ENCODE peak calls at places on chromosome 16, in seven cellular contexts. U, Q, M, R, O, T and I are unnamed samples.

GRCh38 chr16:1443980-1444729 is at the start of gene CCDC154:
- DNase-seq in R (no peak), U (no peak), T (no peak), Q (no peak), O (no peak), M (no peak), I (no peak)

GRCh38 chr16:30335598-30336474 is 19.3 kb downstream of the CD2BP2 start:
- DNase-seq in T (no peak), Q (no peak), R (no peak), U (no peak), M (no peak), O (no peak), I (no peak)

GRCh38 chr16:15996432-15997109 is 47.2 kb downstream of the ABCC1 start:
- DNase-seq in R (no peak), U (no peak), O (no peak), M (no peak), T (no peak), Q (no peak), I (peak)

GRCh38 chr16:9192746-9193145 is 101.3 kb downstream of the HAPSTR1 start:
- DNase-seq in R (no peak), O (no peak), Q (no peak), M (no peak), T (no peak), U (no peak), I (peak)

GRCh38 chr16:1319041-1319440 is 9.6 kb downstream of the UBE2I start:
- DNase-seq in T (no peak), U (no peak), M (no peak), R (no peak), Q (no peak), O (no peak), I (no peak)

GRCh38 chr16:11350531-11351335 is 5.5 kb downstream of the RMI2 start:
- DNase-seq in R (no peak), O (no peak), M (no peak), U (no peak), T (no peak), Q (no peak), I (peak)

GRCh38 chr16:57365826-57366536 is 6.3 kb upstream of the CX3CL1 start:
- DNase-seq in O (no peak), T (no peak), U (no peak), R (no peak), M (no peak), Q (no peak), I (no peak)

GRCh38 chr16:55021595-55022475 is 91.2 kb downstream of the IRX5 start:
- DNase-seq in M (no peak), O (no peak), U (no peak), Q (no peak), R (peak), T (no peak), I (peak)

GRCh38 chr16:81261049-81261648 is 22.7 kb downstream of the BCO1 start:
- DNase-seq in Q (no peak), O (no peak), T (no peak), M (peak), R (no peak), U (no peak), I (no peak)

GRCh38 chr16:5309946-5310611 is 212.5 kb upstream of the EEF2KMT start:
- DNase-seq in T (no peak), R (no peak), O (no peak), M (no peak), Q (no peak), U (no peak), I (no peak)

GRCh38 chr16:49556252-49557069 is 182.9 kb downstream of the C16orf78 start:
- DNase-seq in M (no peak), O (no peak), Q (peak), T (no peak), U (no peak), R (peak), I (no peak)

GRCh38 chr16:15592324-15592723 is 50.6 kb downstream of the MARF1 start:
- DNase-seq in Q (no peak), U (no peak), O (no peak), T (peak), M (peak), R (no peak), I (no peak)

GRCh38 chr16:88538366-88539060 is 31.7 kb upstream of the ZC3H18 start:
- DNase-seq in U (no peak), Q (no peak), T (no peak), M (no peak), R (no peak), O (no peak), I (no peak)

GRCh38 chr16:90046122-90046970 is 27.1 kb upstream of the DBNDD1 start:
- DNase-seq in T (no peak), O (no peak), Q (peak), M (no peak), U (no peak), R (no peak), I (no peak)

GRCh38 chr16:11201498-11202259 is 54.3 kb downstream of the SOCS1 start:
- DNase-seq in O (no peak), U (no peak), T (no peak), R (peak), Q (no peak), M (no peak), I (peak)

GRCh38 chr16:19513377-19514053 is 8.4 kb downstream of the GDE1 start:
- DNase-seq in U (no peak), O (no peak), M (no peak), Q (no peak), T (no peak), R (no peak), I (no peak)

GRCh38 chr16:62899737-62900136 is 863.5 kb upstream of the CDH8 start:
- DNase-seq in Q (no peak), U (no peak), M (no peak), O (no peak), R (no peak), T (no peak), I (no peak)

GRCh38 chr16:56424404-56424765 is 960 bp downstream of the AMFR start:
- DNase-seq in Q (no peak), U (no peak), T (no peak), O (no peak), R (no peak), M (no peak), I (no peak)

GRCh38 chr16:81263470-81264200 is 25.1 kb downstream of the BCO1 start:
- DNase-seq in U (no peak), T (no peak), M (no peak), O (no peak), Q (no peak), R (no peak), I (no peak)

GRCh38 chr16:52251495-52251894 is 295.4 kb downstream of the TOX3 start:
- DNase-seq in T (no peak), R (no peak), M (no peak), Q (no peak), O (no peak), U (no peak), I (no peak)

GRCh38 chr16:67517661-67518423 is 10.8 kb upstream of the RIPOR1 start:
- DNase-seq in O (no peak), T (no peak), Q (no peak), U (no peak), R (no peak), M (no peak), I (no peak)

GRCh38 chr16:75921281-75921680 is 195.0 kb upstream of the CPHXL start:
- DNase-seq in M (no peak), Q (no peak), O (no peak), T (no peak), U (no peak), R (no peak), I (no peak)

GRCh38 chr16:87845807-87846619 is 23.3 kb downstream of the SLC7A5 start:
- DNase-seq in M (no peak), U (no peak), T (no peak), Q (no peak), R (no peak), O (no peak), I (no peak)

GRCh38 chr16:7004266-7004665 is 328.4 kb upstream of the RBFOX1 start:
- DNase-seq in M (no peak), R (no peak), U (no peak), T (no peak), Q (no peak), O (no peak), I (no peak)

GRCh38 chr16:18803569-18804462 is 2.5 kb upstream of the ARL6IP1 start:
- DNase-seq in M (no peak), U (no peak), T (no peak), Q (no peak), O (no peak), R (no peak), I (peak)

GRCh38 chr16:61829631-61830030 is 206.6 kb downstream of the CDH8 start:
- DNase-seq in O (no peak), Q (no peak), U (no peak), T (no peak), R (no peak), M (no peak), I (no peak)

GRCh38 chr16:11698271-11698689 is 30.0 kb downstream of the SNN start:
- DNase-seq in Q (no peak), M (no peak), R (no peak), U (no peak), O (no peak), T (peak), I (no peak)

GRCh38 chr16:67767953-67768352 is 38.4 kb downstream of the RANBP10 start:
- DNase-seq in Q (no peak), O (no peak), M (no peak), T (no peak), U (no peak), R (peak), I (peak)

GRCh38 chr16:80671281-80671849 is 130.6 kb downstream of the DYNLRB2 start:
- DNase-seq in M (no peak), T (no peak), U (no peak), R (no peak), O (no peak), Q (no peak), I (no peak)

GRCh38 chr16:48963306-48963705 is 318.3 kb downstream of the CBLN1 start:
- DNase-seq in T (no peak), O (no peak), M (no peak), R (no peak), U (no peak), Q (no peak), I (no peak)

GRCh38 chr16:87264634-87265033 is 52.6 kb downstream of the C16orf95 start:
- DNase-seq in U (no peak), O (no peak), T (no peak), R (no peak), Q (no peak), M (no peak), I (no peak)